ENCODE peak calls at places on chromosomes 13 and 19, in four cellular contexts. F is CD4-positive, CD25-positive, alpha-beta regulatory T cell; B is effector memory CD4-positive, alpha-beta T cell; D is sigmoid colon. Z is an unnamed sample.

GRCh38 chr19:50447750-50448149 is 15.1 kb downstream of the MYBPC2 start:
- DNase-seq in F (no peak), B (no peak), D (no peak), Z (no peak)

GRCh38 chr19:16885166-16885565 is 3.6 kb upstream of the F2RL3 start:
- DNase-seq in F (no peak), B (no peak), D (no peak), Z (no peak)

GRCh38 chr19:38729653-38730469 is 14.4 kb downstream of the CAPN12 start:
- DNase-seq in F (peak), B (peak), D (peak), Z (peak)

GRCh38 chr13:49443327-49443688 is 556 bp downstream of the CAB39L start:
- DNase-seq in F (peak), B (no peak), D (no peak), Z (no peak)

GRCh38 chr19:611506-611869 is 21.8 kb downstream of the HCN2 start:
- DNase-seq in F (peak), B (peak), D (no peak), Z (no peak)

GRCh38 chr19:35248310-35249145 is at the start of gene LSR:
- DNase-seq in F (peak), B (peak), D (no peak), Z (no peak)

GRCh38 chr19:51084505-51084904 is 1.8 kb upstream of the KLK14 start:
- DNase-seq in F (no peak), B (no peak), D (no peak), Z (no peak)

GRCh38 chr19:48859711-48860572 is 8.5 kb downstream of the PLEKHA4 start:
- DNase-seq in F (no peak), B (no peak), D (no peak), Z (no peak)

GRCh38 chr13:49022472-49023144 is 46.9 kb downstream of the FNDC3A start:
- DNase-seq in F (no peak), B (no peak), D (no peak), Z (no peak)

GRCh38 chr13:63198076-63198475 is 1782.4 kb upstream of the PCDH20 start:
- DNase-seq in F (no peak), B (no peak), D (no peak), Z (no peak)

GRCh38 chr19:41919948-41920712 is 8.1 kb downstream of the ERFL start:
- DNase-seq in F (no peak), B (no peak), D (no peak), Z (no peak)

GRCh38 chr19:16886305-16886880 is 2.4 kb upstream of the F2RL3 start:
- DNase-seq in F (no peak), B (no peak), D (peak), Z (no peak)

GRCh38 chr13:40776681-40777165 is 5.7 kb upstream of the MRPS31 start:
- DNase-seq in F (peak), B (peak), D (no peak), Z (peak)

GRCh38 chr19:52270266-52270885 is 989 bp downstream of the ZNF766 start:
- DNase-seq in F (peak), B (no peak), D (no peak), Z (no peak)

GRCh38 chr13:42478531-42479156 is 95.3 kb upstream of the TNFSF11 start:
- DNase-seq in F (peak), B (no peak), D (no peak), Z (peak)

GRCh38 chr13:94674609-94675348 is 37.6 kb downstream of the SOX21 start:
- DNase-seq in F (peak), B (no peak), D (no peak), Z (peak)

GRCh38 chr19:43534305-43534612 is 1.3 kb downstream of the ZNF575 start:
- DNase-seq in F (no peak), B (no peak), D (no peak), Z (no peak)

GRCh38 chr19:15536350-15536749 is 28.0 kb downstream of the CYP4F22 start:
- DNase-seq in F (no peak), B (no peak), D (no peak), Z (no peak)

GRCh38 chr13:51922771-51923480 is 61.2 kb downstream of the CCDC70 start:
- DNase-seq in F (no peak), B (no peak), D (no peak), Z (no peak)

GRCh38 chr13:109416001-109416400 is 370.4 kb downstream of the IRS2 start:
- DNase-seq in F (no peak), B (no peak), D (no peak), Z (no peak)

GRCh38 chr19:53328967-53329366 is 4.6 kb upstream of the ZNF845 start:
- DNase-seq in F (no peak), B (no peak), D (peak), Z (no peak)

GRCh38 chr19:37977992-37978391 is 71.0 kb downstream of the SIPA1L3 start:
- DNase-seq in F (no peak), B (no peak), D (no peak), Z (no peak)

GRCh38 chr19:15397782-15398181 is 18.2 kb upstream of the AKAP8 start:
- DNase-seq in F (no peak), B (no peak), D (peak), Z (no peak)

GRCh38 chr19:38250821-38251563 is 5.2 kb downstream of the PPP1R14A start:
- DNase-seq in F (no peak), B (no peak), D (peak), Z (no peak)

GRCh38 chr13:61485128-61485765 is 69.6 kb upstream of the PCDH20 start:
- DNase-seq in F (no peak), B (no peak), D (no peak), Z (no peak)

GRCh38 chr13:29754486-29754806 is 96.0 kb downstream of the UBL3 start:
- DNase-seq in F (peak), B (no peak), D (no peak), Z (peak)

DNA sequence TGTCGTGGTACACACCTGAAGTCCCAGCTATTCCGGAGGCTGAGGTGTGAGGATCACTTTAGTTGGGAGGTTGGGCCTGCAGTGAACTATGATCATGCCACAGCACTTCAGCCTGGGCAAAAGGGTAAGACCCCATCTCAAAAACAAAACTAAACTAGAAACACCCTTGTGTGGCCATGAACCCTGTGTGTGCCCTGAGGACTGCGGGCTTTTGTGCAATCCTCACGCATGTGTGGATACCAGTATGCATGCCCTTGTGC is 1.1 kb upstream of the EGLN2 start:
- DNase-seq in F (no peak), B (no peak), D (no peak), Z (no peak)
- H3K4me3 ChIP-seq in F (peak), B (peak), D (peak), Z (peak)

GRCh38 chr19:33622809-33623511 is 1.2 kb downstream of the CHST8 start:
- DNase-seq in F (no peak), B (no peak), D (no peak), Z (no peak)
- H3K4me3 ChIP-seq in F (no peak), B (no peak), D (peak), Z (no peak)

GRCh38 chr19:14058182-14059092 is 3.4 kb downstream of the PALM3 start:
- DNase-seq in F (no peak), B (no peak), D (no peak), Z (no peak)
- H3K4me3 ChIP-seq in F (no peak), B (peak), D (no peak), Z (no peak)

DNA sequence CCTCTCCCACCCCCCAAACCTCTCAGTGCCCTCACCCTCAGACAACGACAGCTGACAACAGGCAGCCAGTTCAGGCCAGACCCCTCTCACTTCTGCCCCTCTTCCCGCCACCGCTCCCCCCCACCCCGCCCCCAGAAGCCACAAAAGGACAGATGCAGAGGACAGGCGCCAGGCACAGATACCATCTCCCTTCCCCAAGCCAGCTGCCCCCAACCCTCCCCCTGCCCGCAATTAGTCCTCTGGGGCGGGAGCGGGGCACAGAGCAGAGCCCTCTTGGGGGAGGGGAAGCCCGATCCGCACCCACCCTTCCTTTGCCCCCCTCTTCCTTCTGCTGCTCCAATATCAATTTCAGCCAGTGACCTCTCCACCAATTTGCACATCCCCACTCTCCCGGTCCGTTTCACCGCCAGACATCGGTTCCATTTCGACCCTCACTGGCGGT is 585 bp upstream of the SHD start:
- DNase-seq in F (no peak), B (no peak), D (no peak), Z (no peak)
- H3K4me3 ChIP-seq in F (no peak), B (no peak), D (no peak), Z (no peak)

GRCh38 chr19:58261600-58261967 is 17.2 kb upstream of the ZNF8 start:
- DNase-seq in F (no peak), B (no peak), D (no peak), Z (no peak)
- H3K4me3 ChIP-seq in F (peak), B (no peak), D (no peak), Z (no peak)